ENCODE peak calls at places on chromosomes 3 and 15, in six cellular contexts. D is transverse colon, B is mammary epithelial cell, K is iris pigment epithelial cell, J is fibroblast of the conjunctiva, Q is NCI-H1417. F is an unnamed sample.

GRCh38 chr15:66006986-66007385 is 137.7 kb downstream of the RAB11A start:
- DNase-seq in J (peak), K (peak), D (no peak), B (peak), Q (no peak), F (peak)

GRCh38 chr3:73568371-73568862 is 56.3 kb downstream of the PDZRN3 start:
- DNase-seq in Q (no peak), K (no peak), J (no peak), D (no peak), B (no peak), F (no peak)

GRCh38 chr3:67461667-67462142 is 192.7 kb downstream of the SUCLG2 start:
- DNase-seq in K (peak), D (no peak), J (no peak), Q (no peak), B (no peak), F (peak)

GRCh38 chr15:62766599-62766998 is 275.9 kb upstream of the TPM1 start:
- DNase-seq in B (no peak), D (no peak), K (no peak), J (no peak), Q (no peak), F (no peak)

GRCh38 chr3:107855710-107856109 is 235.1 kb downstream of the CD47 start:
- DNase-seq in J (peak), B (peak), D (no peak), K (peak), Q (no peak), F (peak)

GRCh38 chr15:91790826-91791225 is 62.7 kb upstream of the SLCO3A1 start:
- DNase-seq in Q (no peak), B (peak), K (peak), J (no peak), D (no peak), F (no peak)

GRCh38 chr3:106750092-106750491 is 627.1 kb upstream of the CCDC54 start:
- DNase-seq in D (no peak), J (no peak), K (no peak), Q (no peak), B (no peak), F (no peak)

GRCh38 chr3:188197388-188197847 is 43.5 kb downstream of the LPP start:
- DNase-seq in K (peak), B (no peak), D (no peak), J (no peak), Q (peak), F (peak)

GRCh38 chr15:74676801-74677200 is 19.0 kb downstream of the EDC3 start:
- DNase-seq in J (no peak), B (no peak), K (no peak), D (no peak), Q (no peak), F (no peak)

GRCh38 chr15:27865926-27866325 is 233.2 kb downstream of the OCA2 start:
- DNase-seq in J (no peak), B (no peak), D (no peak), K (no peak), Q (no peak), F (no peak)

GRCh38 chr15:78105541-78106241 is 13.3 kb downstream of the SH2D7 start:
- DNase-seq in D (peak), Q (no peak), J (no peak), B (no peak), K (peak), F (no peak)

GRCh38 chr3:71087109-71088018 is 496.2 kb downstream of the FOXP1 start:
- DNase-seq in D (no peak), J (no peak), B (peak), K (peak), Q (no peak), F (peak)

GRCh38 chr3:14534379-14535191 is 5.6 kb downstream of the GRIP2 start:
- DNase-seq in J (no peak), D (no peak), B (no peak), K (no peak), Q (peak), F (no peak)